ENCODE peak calls at places on chromosome 12, in five cellular contexts. F is M059J, U is nephron progenitor cell, L is A549, A is erythroblast. O is an unnamed sample.

GRCh38 chr12:56947633-56948535 is 9.5 kb downstream of the RDH16 start:
- DNase-seq in U (no peak), F (peak), L (peak), A (peak), O (no peak)

GRCh38 chr12:120381752-120382419 is 12.9 kb upstream of the MSI1 start:
- DNase-seq in A (no peak), U (no peak), L (peak), F (peak), O (no peak)

GRCh38 chr12:14907953-14908352 is 22.3 kb upstream of the MGP start:
- DNase-seq in U (no peak), L (no peak), F (peak), A (no peak), O (no peak)

GRCh38 chr12:99619389-99620158 is 28.0 kb upstream of the GARIN6 start:
- DNase-seq in L (peak), F (peak), A (peak), U (peak), O (peak)

GRCh38 chr12:107564946-107565345 is 120.7 kb upstream of the PWP1 start:
- DNase-seq in U (no peak), L (peak), A (no peak), F (peak), O (peak)

GRCh38 chr12:65948320-65949008 is 124.2 kb downstream of the HMGA2 start:
- DNase-seq in U (no peak), F (peak), A (no peak), L (peak), O (peak)

GRCh38 chr12:53251477-53252348 is 16.4 kb upstream of the ESPL1 start:
- DNase-seq in A (peak), U (peak), L (peak), F (peak), O (peak)

GRCh38 chr12:57575771-57576612 is 15.0 kb upstream of the PIP4K2C start:
- DNase-seq in A (no peak), F (no peak), L (no peak), U (no peak), O (no peak)

GRCh38 chr12:130752692-130753230 is 36.7 kb upstream of the RIMBP2 start:
- DNase-seq in A (no peak), U (peak), F (no peak), L (no peak), O (peak)

GRCh38 chr12:125393569-125393968 is 328.3 kb downstream of the AACS start:
- DNase-seq in A (no peak), F (no peak), L (no peak), U (no peak), O (no peak)

GRCh38 chr12:91926810-91927209 is 218.8 kb downstream of the BTG1 start:
- DNase-seq in U (no peak), L (peak), F (peak), A (no peak), O (no peak)

GRCh38 chr12:131076791-131077747 is 123.4 kb downstream of the ADGRD1 start:
- DNase-seq in L (no peak), A (no peak), U (no peak), F (no peak), O (no peak)

GRCh38 chr12:131007031-131007793 is 53.5 kb downstream of the ADGRD1 start:
- DNase-seq in A (no peak), L (no peak), U (no peak), F (no peak), O (peak)

GRCh38 chr12:122023339-122024131 is 1.9 kb downstream of the BCL7A start:
- DNase-seq in A (peak), F (peak), U (peak), L (peak), O (peak)

GRCh38 chr12:105907982-105908381 is 230.8 kb downstream of the NUAK1 start:
- DNase-seq in U (no peak), A (no peak), F (no peak), L (no peak), O (no peak)

GRCh38 chr12:54419088-54419887 is at the start of gene ITGA5:
- DNase-seq in A (peak), U (peak), L (peak), F (peak), O (peak)

GRCh38 chr12:122946690-122947271 is 19.5 kb downstream of the ABCB9 start:
- DNase-seq in A (peak), F (peak), U (no peak), L (peak), O (peak)

GRCh38 chr12:3022411-3022810 is 54.8 kb upstream of the TSPAN9 start:
- DNase-seq in U (no peak), F (no peak), A (no peak), L (no peak), O (no peak)

GRCh38 chr12:111842556-111843396 is 748 bp downstream of the MAPKAPK5 start:
- DNase-seq in U (no peak), A (no peak), F (peak), L (peak), O (peak)

GRCh38 chr12:130994821-130995375 is 41.2 kb downstream of the ADGRD1 start:
- DNase-seq in U (no peak), L (no peak), F (no peak), A (no peak), O (no peak)

GRCh38 chr12:18345021-18345735 is 83.9 kb downstream of the PIK3C2G start:
- DNase-seq in L (no peak), A (no peak), U (no peak), F (peak), O (no peak)

O was measured in neural progenitor cell.